ENCODE peak calls at places on chromosome 17, in seven cellular contexts. One of them, this sample, is unnamed.

GRCh38 chr17:4808378-4808767 is 1.4 kb downstream of the PLD2 start:
- DNase-seq in activated CD8-positive, alpha-beta memory T cell treated with anti-CD3 and anti-CD28 coated beads for 48 hours: no peak
- DNase-seq in lower lobe of right lung: no peak
- DNase-seq in stimulated activated CD4-positive, alpha-beta T cell treated with anti-CD3 and anti-CD28 coated beads, Interleukin-2, amount 100 ng/mL, for 24 hours: no peak
- DNase-seq in ELF-1: peak; percentile 12
- DNase-seq in central memory CD4-positive, alpha-beta T cell: no peak
- DNase-seq in breast epithelium: peak; percentile 50
- DNase-seq in this sample: no peak

GRCh38 chr17:80832266-80832676 is 159.4 kb upstream of the CHMP6 start:
- DNase-seq in activated CD8-positive, alpha-beta memory T cell treated with anti-CD3 and anti-CD28 coated beads for 48 hours: no peak
- DNase-seq in lower lobe of right lung: no peak
- DNase-seq in stimulated activated CD4-positive, alpha-beta T cell treated with anti-CD3 and anti-CD28 coated beads, Interleukin-2, amount 100 ng/mL, for 24 hours: no peak
- DNase-seq in ELF-1: peak; percentile 69
- DNase-seq in central memory CD4-positive, alpha-beta T cell: no peak
- DNase-seq in breast epithelium: no peak
- DNase-seq in this sample: no peak

GRCh38 chr17:80105762-80106161 is 4.4 kb downstream of the GAA start:
- DNase-seq in activated CD8-positive, alpha-beta memory T cell treated with anti-CD3 and anti-CD28 coated beads for 48 hours: no peak
- DNase-seq in lower lobe of right lung: peak; percentile 39
- DNase-seq in stimulated activated CD4-positive, alpha-beta T cell treated with anti-CD3 and anti-CD28 coated beads, Interleukin-2, amount 100 ng/mL, for 24 hours: no peak
- DNase-seq in ELF-1: no peak
- DNase-seq in central memory CD4-positive, alpha-beta T cell: no peak
- DNase-seq in breast epithelium: no peak
- DNase-seq in this sample: no peak

GRCh38 chr17:49815761-49816281 is 27.3 kb downstream of the KAT7 start:
- DNase-seq in activated CD8-positive, alpha-beta memory T cell treated with anti-CD3 and anti-CD28 coated beads for 48 hours: no peak
- DNase-seq in lower lobe of right lung: no peak
- DNase-seq in stimulated activated CD4-positive, alpha-beta T cell treated with anti-CD3 and anti-CD28 coated beads, Interleukin-2, amount 100 ng/mL, for 24 hours: no peak
- DNase-seq in ELF-1: peak; percentile 70
- DNase-seq in central memory CD4-positive, alpha-beta T cell: no peak
- DNase-seq in breast epithelium: no peak
- DNase-seq in this sample: no peak

GRCh38 chr17:1957037-1957436 is 68.1 kb downstream of the RTN4RL1 start:
- DNase-seq in activated CD8-positive, alpha-beta memory T cell treated with anti-CD3 and anti-CD28 coated beads for 48 hours: no peak
- DNase-seq in lower lobe of right lung: no peak
- DNase-seq in stimulated activated CD4-positive, alpha-beta T cell treated with anti-CD3 and anti-CD28 coated beads, Interleukin-2, amount 100 ng/mL, for 24 hours: no peak
- DNase-seq in ELF-1: no peak
- DNase-seq in central memory CD4-positive, alpha-beta T cell: no peak
- DNase-seq in breast epithelium: no peak
- DNase-seq in this sample: no peak

GRCh38 chr17:83203073-83203471 is 123.7 kb downstream of the METRNL start:
- DNase-seq in activated CD8-positive, alpha-beta memory T cell treated with anti-CD3 and anti-CD28 coated beads for 48 hours: no peak
- DNase-seq in lower lobe of right lung: peak; percentile 82
- DNase-seq in stimulated activated CD4-positive, alpha-beta T cell treated with anti-CD3 and anti-CD28 coated beads, Interleukin-2, amount 100 ng/mL, for 24 hours: no peak
- DNase-seq in ELF-1: no peak
- DNase-seq in central memory CD4-positive, alpha-beta T cell: no peak
- DNase-seq in breast epithelium: peak; percentile 52
- DNase-seq in this sample: no peak

GRCh38 chr17:59361386-59361785 is 29.9 kb downstream of the YPEL2 start:
- DNase-seq in activated CD8-positive, alpha-beta memory T cell treated with anti-CD3 and anti-CD28 coated beads for 48 hours: no peak
- DNase-seq in lower lobe of right lung: no peak
- DNase-seq in stimulated activated CD4-positive, alpha-beta T cell treated with anti-CD3 and anti-CD28 coated beads, Interleukin-2, amount 100 ng/mL, for 24 hours: no peak
- DNase-seq in ELF-1: no peak
- DNase-seq in central memory CD4-positive, alpha-beta T cell: no peak
- DNase-seq in breast epithelium: no peak
- DNase-seq in this sample: no peak

GRCh38 chr17:47840742-47841487 is at the start of gene SCRN2:
- DNase-seq in activated CD8-positive, alpha-beta memory T cell treated with anti-CD3 and anti-CD28 coated beads for 48 hours: peak; percentile 98
- DNase-seq in lower lobe of right lung: peak; percentile 94
- DNase-seq in stimulated activated CD4-positive, alpha-beta T cell treated with anti-CD3 and anti-CD28 coated beads, Interleukin-2, amount 100 ng/mL, for 24 hours: peak; percentile 94
- DNase-seq in ELF-1: peak; percentile 99
- DNase-seq in central memory CD4-positive, alpha-beta T cell: peak; percentile 76
- DNase-seq in breast epithelium: peak; percentile 88
- DNase-seq in this sample: peak; percentile 90

GRCh38 chr17:28112199-28112995 is 69.9 kb downstream of the NLK start:
- DNase-seq in activated CD8-positive, alpha-beta memory T cell treated with anti-CD3 and anti-CD28 coated beads for 48 hours: no peak
- DNase-seq in lower lobe of right lung: no peak
- DNase-seq in stimulated activated CD4-positive, alpha-beta T cell treated with anti-CD3 and anti-CD28 coated beads, Interleukin-2, amount 100 ng/mL, for 24 hours: no peak
- DNase-seq in ELF-1: no peak
- DNase-seq in central memory CD4-positive, alpha-beta T cell: no peak
- DNase-seq in breast epithelium: no peak
- DNase-seq in this sample: no peak

GRCh38 chr17:16255481-16255901 is 38.5 kb downstream of the PIGL start:
- DNase-seq in activated CD8-positive, alpha-beta memory T cell treated with anti-CD3 and anti-CD28 coated beads for 48 hours: no peak
- DNase-seq in lower lobe of right lung: peak; percentile 47
- DNase-seq in stimulated activated CD4-positive, alpha-beta T cell treated with anti-CD3 and anti-CD28 coated beads, Interleukin-2, amount 100 ng/mL, for 24 hours: no peak
- DNase-seq in ELF-1: peak; percentile 39
- DNase-seq in central memory CD4-positive, alpha-beta T cell: no peak
- DNase-seq in breast epithelium: no peak
- DNase-seq in this sample: no peak

GRCh38 chr17:57016764-57017116 is 38.8 kb downstream of the SCPEP1 start:
- DNase-seq in activated CD8-positive, alpha-beta memory T cell treated with anti-CD3 and anti-CD28 coated beads for 48 hours: no peak
- DNase-seq in lower lobe of right lung: no peak
- DNase-seq in stimulated activated CD4-positive, alpha-beta T cell treated with anti-CD3 and anti-CD28 coated beads, Interleukin-2, amount 100 ng/mL, for 24 hours: no peak
- DNase-seq in ELF-1: peak; percentile 29
- DNase-seq in central memory CD4-positive, alpha-beta T cell: no peak
- DNase-seq in breast epithelium: peak; percentile 53
- DNase-seq in this sample: no peak

GRCh38 chr17:47692895-47693666 is 880 bp upstream of the TBKBP1 start:
- DNase-seq in activated CD8-positive, alpha-beta memory T cell treated with anti-CD3 and anti-CD28 coated beads for 48 hours: no peak
- DNase-seq in lower lobe of right lung: no peak
- DNase-seq in stimulated activated CD4-positive, alpha-beta T cell treated with anti-CD3 and anti-CD28 coated beads, Interleukin-2, amount 100 ng/mL, for 24 hours: no peak
- DNase-seq in ELF-1: peak; percentile 26
- DNase-seq in central memory CD4-positive, alpha-beta T cell: no peak
- DNase-seq in breast epithelium: no peak
- DNase-seq in this sample: no peak

GRCh38 chr17:35842239-35842638 is 26.5 kb downstream of the HEATR9 start:
- DNase-seq in activated CD8-positive, alpha-beta memory T cell treated with anti-CD3 and anti-CD28 coated beads for 48 hours: no peak
- DNase-seq in lower lobe of right lung: no peak
- DNase-seq in stimulated activated CD4-positive, alpha-beta T cell treated with anti-CD3 and anti-CD28 coated beads, Interleukin-2, amount 100 ng/mL, for 24 hours: no peak
- DNase-seq in ELF-1: no peak
- DNase-seq in central memory CD4-positive, alpha-beta T cell: no peak
- DNase-seq in breast epithelium: no peak
- DNase-seq in this sample: no peak

GRCh38 chr17:19304751-19305150 is 57.8 kb downstream of the B9D1 start:
- DNase-seq in activated CD8-positive, alpha-beta memory T cell treated with anti-CD3 and anti-CD28 coated beads for 48 hours: no peak
- DNase-seq in lower lobe of right lung: no peak
- DNase-seq in stimulated activated CD4-positive, alpha-beta T cell treated with anti-CD3 and anti-CD28 coated beads, Interleukin-2, amount 100 ng/mL, for 24 hours: no peak
- DNase-seq in ELF-1: no peak
- DNase-seq in central memory CD4-positive, alpha-beta T cell: no peak
- DNase-seq in breast epithelium: no peak
- DNase-seq in this sample: no peak

GRCh38 chr17:7191069-7191468 is 11.9 kb upstream of the ASGR1 start:
- DNase-seq in activated CD8-positive, alpha-beta memory T cell treated with anti-CD3 and anti-CD28 coated beads for 48 hours: no peak
- DNase-seq in lower lobe of right lung: peak; percentile 31
- DNase-seq in stimulated activated CD4-positive, alpha-beta T cell treated with anti-CD3 and anti-CD28 coated beads, Interleukin-2, amount 100 ng/mL, for 24 hours: no peak
- DNase-seq in ELF-1: no peak
- DNase-seq in central memory CD4-positive, alpha-beta T cell: no peak
- DNase-seq in breast epithelium: no peak
- DNase-seq in this sample: no peak

GRCh38 chr17:4998027-4998665 is 396 bp downstream of the KIF1C start:
- DNase-seq in activated CD8-positive, alpha-beta memory T cell treated with anti-CD3 and anti-CD28 coated beads for 48 hours: no peak
- DNase-seq in lower lobe of right lung: peak; percentile 80
- DNase-seq in stimulated activated CD4-positive, alpha-beta T cell treated with anti-CD3 and anti-CD28 coated beads, Interleukin-2, amount 100 ng/mL, for 24 hours: no peak
- DNase-seq in ELF-1: peak; percentile 38
- DNase-seq in central memory CD4-positive, alpha-beta T cell: no peak
- DNase-seq in breast epithelium: peak; percentile 26
- DNase-seq in this sample: no peak

GRCh38 chr17:2631211-2631610 is 37.8 kb downstream of the PAFAH1B1 start:
- DNase-seq in activated CD8-positive, alpha-beta memory T cell treated with anti-CD3 and anti-CD28 coated beads for 48 hours: no peak
- DNase-seq in lower lobe of right lung: no peak
- DNase-seq in stimulated activated CD4-positive, alpha-beta T cell treated with anti-CD3 and anti-CD28 coated beads, Interleukin-2, amount 100 ng/mL, for 24 hours: no peak
- DNase-seq in ELF-1: peak; percentile 24
- DNase-seq in central memory CD4-positive, alpha-beta T cell: no peak
- DNase-seq in breast epithelium: no peak
- DNase-seq in this sample: no peak

GRCh38 chr17:42111901-42112551 is 488 bp downstream of the DHX58 start:
- DNase-seq in activated CD8-positive, alpha-beta memory T cell treated with anti-CD3 and anti-CD28 coated beads for 48 hours: peak; percentile 16
- DNase-seq in lower lobe of right lung: peak; percentile 58
- DNase-seq in stimulated activated CD4-positive, alpha-beta T cell treated with anti-CD3 and anti-CD28 coated beads, Interleukin-2, amount 100 ng/mL, for 24 hours: peak; percentile 29
- DNase-seq in ELF-1: no peak
- DNase-seq in central memory CD4-positive, alpha-beta T cell: no peak
- DNase-seq in breast epithelium: peak; percentile 35
- DNase-seq in this sample: no peak

GRCh38 chr17:37219876-37220608 is 155.7 kb upstream of the C17orf78 start:
- DNase-seq in activated CD8-positive, alpha-beta memory T cell treated with anti-CD3 and anti-CD28 coated beads for 48 hours: no peak
- DNase-seq in lower lobe of right lung: no peak
- DNase-seq in stimulated activated CD4-positive, alpha-beta T cell treated with anti-CD3 and anti-CD28 coated beads, Interleukin-2, amount 100 ng/mL, for 24 hours: no peak
- DNase-seq in ELF-1: peak; percentile 13
- DNase-seq in central memory CD4-positive, alpha-beta T cell: no peak
- DNase-seq in breast epithelium: no peak
- DNase-seq in this sample: no peak

This sample was measured in CD4-positive, CD25-positive, alpha-beta regulatory T cell.